ENCODE peak calls at places on chromosomes 2 and 18, in eight cellular contexts. One of them, this sample, is unnamed.

GRCh38 chr2:109258905-109259540 is 130.0 kb downstream of the SH3RF3 start:
- DNase-seq in AG09319: no peak
- DNase-seq in heart right ventricle: no peak
- DNase-seq in NCI-H1092 treated with DMSO at 0.1 percent for 48 hours: no peak
- DNase-seq in KG1: no peak
- DNase-seq in stimulated activated CD4-positive, alpha-beta T cell treated with anti-CD3 and anti-CD28 coated beads, Interleukin-12 subunit alpha, Interleukin-12 subunit beta, amount 100 ng/mL, for 4 hours: no peak
- DNase-seq in activated T-helper 1 cell treated with anti-CD3 and anti-CD28 coated beads, Interleukin-12 subunit alpha, Interleukin-12 subunit beta, Interleukin-2, Interleukin-4 antibody, amounts not matched to agents 30 ng/mL and 10 ng/mL and 1 ng/mL, durations not matched to agents 14 hours and 24 hours and 36 hours: no peak
- DNase-seq in astrocyte: no peak
- DNase-seq in this sample: no peak

GRCh38 chr2:114661926-114662670 is 219.7 kb downstream of the DPP10 start:
- DNase-seq in AG09319: no peak
- DNase-seq in activated T-helper 1 cell treated with anti-CD3 and anti-CD28 coated beads, Interleukin-12 subunit alpha, Interleukin-12 subunit beta, Interleukin-2, Interleukin-4 antibody, amounts not matched to agents 30 ng/mL and 10 ng/mL and 1 ng/mL, durations not matched to agents 14 hours and 24 hours and 36 hours: no peak
- DNase-seq in astrocyte: no peak
- DNase-seq in KG1: no peak
- DNase-seq in stimulated activated CD4-positive, alpha-beta T cell treated with anti-CD3 and anti-CD28 coated beads, Interleukin-12 subunit alpha, Interleukin-12 subunit beta, amount 100 ng/mL, for 4 hours: no peak
- DNase-seq in NCI-H1092 treated with DMSO at 0.1 percent for 48 hours: peak; percentile 26
- DNase-seq in heart right ventricle: peak; percentile 13
- DNase-seq in this sample: no peak

GRCh38 chr2:16259010-16259409 is 318.7 kb downstream of the MYCN start:
- DNase-seq in astrocyte: no peak
- DNase-seq in NCI-H1092 treated with DMSO at 0.1 percent for 48 hours: no peak
- DNase-seq in heart right ventricle: no peak
- DNase-seq in stimulated activated CD4-positive, alpha-beta T cell treated with anti-CD3 and anti-CD28 coated beads, Interleukin-12 subunit alpha, Interleukin-12 subunit beta, amount 100 ng/mL, for 4 hours: no peak
- DNase-seq in KG1: no peak
- DNase-seq in activated T-helper 1 cell treated with anti-CD3 and anti-CD28 coated beads, Interleukin-12 subunit alpha, Interleukin-12 subunit beta, Interleukin-2, Interleukin-4 antibody, amounts not matched to agents 30 ng/mL and 10 ng/mL and 1 ng/mL, durations not matched to agents 14 hours and 24 hours and 36 hours: no peak
- DNase-seq in AG09319: no peak
- DNase-seq in this sample: no peak

GRCh38 chr2:26462511-26463251 is 15.2 kb downstream of the OTOF start:
- DNase-seq in AG09319: peak; percentile 23
- DNase-seq in astrocyte: peak; percentile 65
- DNase-seq in activated T-helper 1 cell treated with anti-CD3 and anti-CD28 coated beads, Interleukin-12 subunit alpha, Interleukin-12 subunit beta, Interleukin-2, Interleukin-4 antibody, amounts not matched to agents 30 ng/mL and 10 ng/mL and 1 ng/mL, durations not matched to agents 14 hours and 24 hours and 36 hours: no peak
- DNase-seq in NCI-H1092 treated with DMSO at 0.1 percent for 48 hours: peak; percentile 23
- DNase-seq in stimulated activated CD4-positive, alpha-beta T cell treated with anti-CD3 and anti-CD28 coated beads, Interleukin-12 subunit alpha, Interleukin-12 subunit beta, amount 100 ng/mL, for 4 hours: no peak
- DNase-seq in heart right ventricle: no peak
- DNase-seq in KG1: no peak
- DNase-seq in this sample: peak; percentile 81

GRCh38 chr2:29207352-29207751 is 92.1 kb downstream of the CLIP4 start:
- DNase-seq in KG1: no peak
- DNase-seq in activated T-helper 1 cell treated with anti-CD3 and anti-CD28 coated beads, Interleukin-12 subunit alpha, Interleukin-12 subunit beta, Interleukin-2, Interleukin-4 antibody, amounts not matched to agents 30 ng/mL and 10 ng/mL and 1 ng/mL, durations not matched to agents 14 hours and 24 hours and 36 hours: no peak
- DNase-seq in astrocyte: peak; percentile 14
- DNase-seq in stimulated activated CD4-positive, alpha-beta T cell treated with anti-CD3 and anti-CD28 coated beads, Interleukin-12 subunit alpha, Interleukin-12 subunit beta, amount 100 ng/mL, for 4 hours: no peak
- DNase-seq in heart right ventricle: no peak
- DNase-seq in NCI-H1092 treated with DMSO at 0.1 percent for 48 hours: no peak
- DNase-seq in AG09319: no peak
- DNase-seq in this sample: no peak

GRCh38 chr2:190996338-190996946 is 17.5 kb downstream of the STAT1 start:
- DNase-seq in NCI-H1092 treated with DMSO at 0.1 percent for 48 hours: no peak
- DNase-seq in activated T-helper 1 cell treated with anti-CD3 and anti-CD28 coated beads, Interleukin-12 subunit alpha, Interleukin-12 subunit beta, Interleukin-2, Interleukin-4 antibody, amounts not matched to agents 30 ng/mL and 10 ng/mL and 1 ng/mL, durations not matched to agents 14 hours and 24 hours and 36 hours: no peak
- DNase-seq in stimulated activated CD4-positive, alpha-beta T cell treated with anti-CD3 and anti-CD28 coated beads, Interleukin-12 subunit alpha, Interleukin-12 subunit beta, amount 100 ng/mL, for 4 hours: no peak
- DNase-seq in astrocyte: no peak
- DNase-seq in heart right ventricle: no peak
- DNase-seq in AG09319: no peak
- DNase-seq in KG1: no peak
- DNase-seq in this sample: peak; percentile 67

GRCh38 chr2:116810071-116810470 is 1004.4 kb upstream of the DDX18 start:
- DNase-seq in activated T-helper 1 cell treated with anti-CD3 and anti-CD28 coated beads, Interleukin-12 subunit alpha, Interleukin-12 subunit beta, Interleukin-2, Interleukin-4 antibody, amounts not matched to agents 30 ng/mL and 10 ng/mL and 1 ng/mL, durations not matched to agents 14 hours and 24 hours and 36 hours: no peak
- DNase-seq in KG1: no peak
- DNase-seq in heart right ventricle: no peak
- DNase-seq in AG09319: no peak
- DNase-seq in stimulated activated CD4-positive, alpha-beta T cell treated with anti-CD3 and anti-CD28 coated beads, Interleukin-12 subunit alpha, Interleukin-12 subunit beta, amount 100 ng/mL, for 4 hours: no peak
- DNase-seq in astrocyte: no peak
- DNase-seq in NCI-H1092 treated with DMSO at 0.1 percent for 48 hours: no peak
- DNase-seq in this sample: no peak

GRCh38 chr2:105852066-105852465 is 107.4 kb downstream of the NCK2 start:
- DNase-seq in astrocyte: no peak
- DNase-seq in AG09319: no peak
- DNase-seq in stimulated activated CD4-positive, alpha-beta T cell treated with anti-CD3 and anti-CD28 coated beads, Interleukin-12 subunit alpha, Interleukin-12 subunit beta, amount 100 ng/mL, for 4 hours: no peak
- DNase-seq in KG1: no peak
- DNase-seq in NCI-H1092 treated with DMSO at 0.1 percent for 48 hours: no peak
- DNase-seq in heart right ventricle: no peak
- DNase-seq in activated T-helper 1 cell treated with anti-CD3 and anti-CD28 coated beads, Interleukin-12 subunit alpha, Interleukin-12 subunit beta, Interleukin-2, Interleukin-4 antibody, amounts not matched to agents 30 ng/mL and 10 ng/mL and 1 ng/mL, durations not matched to agents 14 hours and 24 hours and 36 hours: no peak
- DNase-seq in this sample: no peak

GRCh38 chr18:79510731-79511141 is 115.0 kb downstream of the NFATC1 start:
- DNase-seq in KG1: no peak
- DNase-seq in AG09319: no peak
- DNase-seq in activated T-helper 1 cell treated with anti-CD3 and anti-CD28 coated beads, Interleukin-12 subunit alpha, Interleukin-12 subunit beta, Interleukin-2, Interleukin-4 antibody, amounts not matched to agents 30 ng/mL and 10 ng/mL and 1 ng/mL, durations not matched to agents 14 hours and 24 hours and 36 hours: no peak
- DNase-seq in stimulated activated CD4-positive, alpha-beta T cell treated with anti-CD3 and anti-CD28 coated beads, Interleukin-12 subunit alpha, Interleukin-12 subunit beta, amount 100 ng/mL, for 4 hours: no peak
- DNase-seq in heart right ventricle: no peak
- DNase-seq in astrocyte: no peak
- DNase-seq in NCI-H1092 treated with DMSO at 0.1 percent for 48 hours: no peak
- DNase-seq in this sample: no peak

GRCh38 chr2:61620244-61621159 is 82.3 kb upstream of the XPO1 start:
- DNase-seq in NCI-H1092 treated with DMSO at 0.1 percent for 48 hours: no peak
- DNase-seq in KG1: no peak
- DNase-seq in astrocyte: peak; percentile 91
- DNase-seq in AG09319: peak; percentile 15
- DNase-seq in activated T-helper 1 cell treated with anti-CD3 and anti-CD28 coated beads, Interleukin-12 subunit alpha, Interleukin-12 subunit beta, Interleukin-2, Interleukin-4 antibody, amounts not matched to agents 30 ng/mL and 10 ng/mL and 1 ng/mL, durations not matched to agents 14 hours and 24 hours and 36 hours: no peak
- DNase-seq in stimulated activated CD4-positive, alpha-beta T cell treated with anti-CD3 and anti-CD28 coated beads, Interleukin-12 subunit alpha, Interleukin-12 subunit beta, amount 100 ng/mL, for 4 hours: no peak
- DNase-seq in heart right ventricle: no peak
- DNase-seq in this sample: peak; percentile 79

GRCh38 chr18:8458546-8459215 is 150.6 kb upstream of the RAB12 start:
- DNase-seq in stimulated activated CD4-positive, alpha-beta T cell treated with anti-CD3 and anti-CD28 coated beads, Interleukin-12 subunit alpha, Interleukin-12 subunit beta, amount 100 ng/mL, for 4 hours: no peak
- DNase-seq in AG09319: no peak
- DNase-seq in activated T-helper 1 cell treated with anti-CD3 and anti-CD28 coated beads, Interleukin-12 subunit alpha, Interleukin-12 subunit beta, Interleukin-2, Interleukin-4 antibody, amounts not matched to agents 30 ng/mL and 10 ng/mL and 1 ng/mL, durations not matched to agents 14 hours and 24 hours and 36 hours: no peak
- DNase-seq in astrocyte: no peak
- DNase-seq in heart right ventricle: no peak
- DNase-seq in KG1: no peak
- DNase-seq in NCI-H1092 treated with DMSO at 0.1 percent for 48 hours: no peak
- DNase-seq in this sample: no peak

GRCh38 chr2:26652361-26653041 is 11.3 kb upstream of the CIB4 start:
- DNase-seq in stimulated activated CD4-positive, alpha-beta T cell treated with anti-CD3 and anti-CD28 coated beads, Interleukin-12 subunit alpha, Interleukin-12 subunit beta, amount 100 ng/mL, for 4 hours: no peak
- DNase-seq in NCI-H1092 treated with DMSO at 0.1 percent for 48 hours: no peak
- DNase-seq in activated T-helper 1 cell treated with anti-CD3 and anti-CD28 coated beads, Interleukin-12 subunit alpha, Interleukin-12 subunit beta, Interleukin-2, Interleukin-4 antibody, amounts not matched to agents 30 ng/mL and 10 ng/mL and 1 ng/mL, durations not matched to agents 14 hours and 24 hours and 36 hours: no peak
- DNase-seq in heart right ventricle: no peak
- DNase-seq in AG09319: peak; percentile 63
- DNase-seq in KG1: no peak
- DNase-seq in astrocyte: no peak
- DNase-seq in this sample: peak; percentile 59

GRCh38 chr18:7946724-7947377 is 379.7 kb downstream of the PTPRM start:
- DNase-seq in AG09319: no peak
- DNase-seq in stimulated activated CD4-positive, alpha-beta T cell treated with anti-CD3 and anti-CD28 coated beads, Interleukin-12 subunit alpha, Interleukin-12 subunit beta, amount 100 ng/mL, for 4 hours: no peak
- DNase-seq in KG1: peak; percentile 25
- DNase-seq in heart right ventricle: no peak
- DNase-seq in NCI-H1092 treated with DMSO at 0.1 percent for 48 hours: peak; percentile 3
- DNase-seq in activated T-helper 1 cell treated with anti-CD3 and anti-CD28 coated beads, Interleukin-12 subunit alpha, Interleukin-12 subunit beta, Interleukin-2, Interleukin-4 antibody, amounts not matched to agents 30 ng/mL and 10 ng/mL and 1 ng/mL, durations not matched to agents 14 hours and 24 hours and 36 hours: peak; percentile 7
- DNase-seq in astrocyte: peak; percentile 74
- DNase-seq in this sample: peak; percentile 60

GRCh38 chr18:36828630-36829361 is at the start of the genes KIAA1328 and TPGS2:
- DNase-seq in heart right ventricle: peak; percentile 87
- DNase-seq in activated T-helper 1 cell treated with anti-CD3 and anti-CD28 coated beads, Interleukin-12 subunit alpha, Interleukin-12 subunit beta, Interleukin-2, Interleukin-4 antibody, amounts not matched to agents 30 ng/mL and 10 ng/mL and 1 ng/mL, durations not matched to agents 14 hours and 24 hours and 36 hours: peak; percentile 88
- DNase-seq in KG1: peak; percentile 78
- DNase-seq in astrocyte: peak; percentile 69
- DNase-seq in stimulated activated CD4-positive, alpha-beta T cell treated with anti-CD3 and anti-CD28 coated beads, Interleukin-12 subunit alpha, Interleukin-12 subunit beta, amount 100 ng/mL, for 4 hours: peak; percentile 81
- DNase-seq in NCI-H1092 treated with DMSO at 0.1 percent for 48 hours: peak; percentile 88
- DNase-seq in AG09319: no peak
- DNase-seq in this sample: peak; percentile 95

GRCh38 chr2:239290618-239291504 is 110.0 kb downstream of the HDAC4 start:
- DNase-seq in AG09319: no peak
- DNase-seq in stimulated activated CD4-positive, alpha-beta T cell treated with anti-CD3 and anti-CD28 coated beads, Interleukin-12 subunit alpha, Interleukin-12 subunit beta, amount 100 ng/mL, for 4 hours: no peak
- DNase-seq in KG1: no peak
- DNase-seq in activated T-helper 1 cell treated with anti-CD3 and anti-CD28 coated beads, Interleukin-12 subunit alpha, Interleukin-12 subunit beta, Interleukin-2, Interleukin-4 antibody, amounts not matched to agents 30 ng/mL and 10 ng/mL and 1 ng/mL, durations not matched to agents 14 hours and 24 hours and 36 hours: no peak
- DNase-seq in NCI-H1092 treated with DMSO at 0.1 percent for 48 hours: peak; percentile 13
- DNase-seq in heart right ventricle: peak; percentile 67
- DNase-seq in astrocyte: peak; percentile 80
- DNase-seq in this sample: no peak

GRCh38 chr2:47528874-47529273 is 125.9 kb downstream of the MSH2 start:
- DNase-seq in KG1: no peak
- DNase-seq in astrocyte: peak; percentile 36
- DNase-seq in NCI-H1092 treated with DMSO at 0.1 percent for 48 hours: no peak
- DNase-seq in stimulated activated CD4-positive, alpha-beta T cell treated with anti-CD3 and anti-CD28 coated beads, Interleukin-12 subunit alpha, Interleukin-12 subunit beta, amount 100 ng/mL, for 4 hours: no peak
- DNase-seq in AG09319: no peak
- DNase-seq in heart right ventricle: no peak
- DNase-seq in activated T-helper 1 cell treated with anti-CD3 and anti-CD28 coated beads, Interleukin-12 subunit alpha, Interleukin-12 subunit beta, Interleukin-2, Interleukin-4 antibody, amounts not matched to agents 30 ng/mL and 10 ng/mL and 1 ng/mL, durations not matched to agents 14 hours and 24 hours and 36 hours: no peak
- DNase-seq in this sample: peak; percentile 10

GRCh38 chr2:232491139-232491780 is 3.6 kb upstream of the ECEL1 start:
- DNase-seq in activated T-helper 1 cell treated with anti-CD3 and anti-CD28 coated beads, Interleukin-12 subunit alpha, Interleukin-12 subunit beta, Interleukin-2, Interleukin-4 antibody, amounts not matched to agents 30 ng/mL and 10 ng/mL and 1 ng/mL, durations not matched to agents 14 hours and 24 hours and 36 hours: no peak
- DNase-seq in astrocyte: no peak
- DNase-seq in heart right ventricle: no peak
- DNase-seq in stimulated activated CD4-positive, alpha-beta T cell treated with anti-CD3 and anti-CD28 coated beads, Interleukin-12 subunit alpha, Interleukin-12 subunit beta, amount 100 ng/mL, for 4 hours: no peak
- DNase-seq in NCI-H1092 treated with DMSO at 0.1 percent for 48 hours: no peak
- DNase-seq in KG1: no peak
- DNase-seq in AG09319: no peak
- DNase-seq in this sample: no peak

GRCh38 chr2:65576861-65577601 is 144.6 kb upstream of the SPRED2 start:
- DNase-seq in activated T-helper 1 cell treated with anti-CD3 and anti-CD28 coated beads, Interleukin-12 subunit alpha, Interleukin-12 subunit beta, Interleukin-2, Interleukin-4 antibody, amounts not matched to agents 30 ng/mL and 10 ng/mL and 1 ng/mL, durations not matched to agents 14 hours and 24 hours and 36 hours: no peak
- DNase-seq in KG1: no peak
- DNase-seq in heart right ventricle: no peak
- DNase-seq in NCI-H1092 treated with DMSO at 0.1 percent for 48 hours: no peak
- DNase-seq in astrocyte: peak; percentile 95
- DNase-seq in stimulated activated CD4-positive, alpha-beta T cell treated with anti-CD3 and anti-CD28 coated beads, Interleukin-12 subunit alpha, Interleukin-12 subunit beta, amount 100 ng/mL, for 4 hours: no peak
- DNase-seq in AG09319: peak; percentile 78
- DNase-seq in this sample: peak; percentile 91

GRCh38 chr2:54708584-54709340 is 14.7 kb upstream of the EML6 start:
- DNase-seq in stimulated activated CD4-positive, alpha-beta T cell treated with anti-CD3 and anti-CD28 coated beads, Interleukin-12 subunit alpha, Interleukin-12 subunit beta, amount 100 ng/mL, for 4 hours: no peak
- DNase-seq in AG09319: no peak
- DNase-seq in KG1: no peak
- DNase-seq in activated T-helper 1 cell treated with anti-CD3 and anti-CD28 coated beads, Interleukin-12 subunit alpha, Interleukin-12 subunit beta, Interleukin-2, Interleukin-4 antibody, amounts not matched to agents 30 ng/mL and 10 ng/mL and 1 ng/mL, durations not matched to agents 14 hours and 24 hours and 36 hours: no peak
- DNase-seq in heart right ventricle: peak; percentile 51
- DNase-seq in NCI-H1092 treated with DMSO at 0.1 percent for 48 hours: no peak
- DNase-seq in astrocyte: no peak
- DNase-seq in this sample: peak; percentile 15

GRCh38 chr2:98869868-98870267 is 66.2 kb downstream of the CRACDL start:
- DNase-seq in AG09319: no peak
- DNase-seq in activated T-helper 1 cell treated with anti-CD3 and anti-CD28 coated beads, Interleukin-12 subunit alpha, Interleukin-12 subunit beta, Interleukin-2, Interleukin-4 antibody, amounts not matched to agents 30 ng/mL and 10 ng/mL and 1 ng/mL, durations not matched to agents 14 hours and 24 hours and 36 hours: no peak
- DNase-seq in NCI-H1092 treated with DMSO at 0.1 percent for 48 hours: peak; percentile 97
- DNase-seq in KG1: no peak
- DNase-seq in stimulated activated CD4-positive, alpha-beta T cell treated with anti-CD3 and anti-CD28 coated beads, Interleukin-12 subunit alpha, Interleukin-12 subunit beta, amount 100 ng/mL, for 4 hours: no peak
- DNase-seq in heart right ventricle: no peak
- DNase-seq in astrocyte: no peak
- DNase-seq in this sample: no peak

GRCh38 chr2:128734521-128735295 is 416.0 kb upstream of the HS6ST1 start:
- DNase-seq in heart right ventricle: no peak
- DNase-seq in astrocyte: peak; percentile 47
- DNase-seq in NCI-H1092 treated with DMSO at 0.1 percent for 48 hours: no peak
- DNase-seq in activated T-helper 1 cell treated with anti-CD3 and anti-CD28 coated beads, Interleukin-12 subunit alpha, Interleukin-12 subunit beta, Interleukin-2, Interleukin-4 antibody, amounts not matched to agents 30 ng/mL and 10 ng/mL and 1 ng/mL, durations not matched to agents 14 hours and 24 hours and 36 hours: peak; percentile 30
- DNase-seq in stimulated activated CD4-positive, alpha-beta T cell treated with anti-CD3 and anti-CD28 coated beads, Interleukin-12 subunit alpha, Interleukin-12 subunit beta, amount 100 ng/mL, for 4 hours: no peak
- DNase-seq in KG1: peak; percentile 73
- DNase-seq in AG09319: no peak
- DNase-seq in this sample: no peak

GRCh38 chr18:49758263-49758610 is 55.1 kb downstream of the ACAA2 start:
- DNase-seq in stimulated activated CD4-positive, alpha-beta T cell treated with anti-CD3 and anti-CD28 coated beads, Interleukin-12 subunit alpha, Interleukin-12 subunit beta, amount 100 ng/mL, for 4 hours: no peak
- DNase-seq in activated T-helper 1 cell treated with anti-CD3 and anti-CD28 coated beads, Interleukin-12 subunit alpha, Interleukin-12 subunit beta, Interleukin-2, Interleukin-4 antibody, amounts not matched to agents 30 ng/mL and 10 ng/mL and 1 ng/mL, durations not matched to agents 14 hours and 24 hours and 36 hours: no peak
- DNase-seq in AG09319: no peak
- DNase-seq in KG1: no peak
- DNase-seq in astrocyte: no peak
- DNase-seq in NCI-H1092 treated with DMSO at 0.1 percent for 48 hours: no peak
- DNase-seq in heart right ventricle: no peak
- DNase-seq in this sample: no peak

GRCh38 chr2:695111-695510 is 17.9 kb upstream of the TMEM18 start:
- DNase-seq in AG09319: no peak
- DNase-seq in NCI-H1092 treated with DMSO at 0.1 percent for 48 hours: peak; percentile 5
- DNase-seq in heart right ventricle: no peak
- DNase-seq in activated T-helper 1 cell treated with anti-CD3 and anti-CD28 coated beads, Interleukin-12 subunit alpha, Interleukin-12 subunit beta, Interleukin-2, Interleukin-4 antibody, amounts not matched to agents 30 ng/mL and 10 ng/mL and 1 ng/mL, durations not matched to agents 14 hours and 24 hours and 36 hours: no peak
- DNase-seq in astrocyte: no peak
- DNase-seq in stimulated activated CD4-positive, alpha-beta T cell treated with anti-CD3 and anti-CD28 coated beads, Interleukin-12 subunit alpha, Interleukin-12 subunit beta, amount 100 ng/mL, for 4 hours: no peak
- DNase-seq in KG1: no peak
- DNase-seq in this sample: no peak

GRCh38 chr2:99085400-99085799 is 56.1 kb upstream of the C2orf15 start:
- DNase-seq in astrocyte: no peak
- DNase-seq in KG1: no peak
- DNase-seq in activated T-helper 1 cell treated with anti-CD3 and anti-CD28 coated beads, Interleukin-12 subunit alpha, Interleukin-12 subunit beta, Interleukin-2, Interleukin-4 antibody, amounts not matched to agents 30 ng/mL and 10 ng/mL and 1 ng/mL, durations not matched to agents 14 hours and 24 hours and 36 hours: no peak
- DNase-seq in AG09319: no peak
- DNase-seq in heart right ventricle: no peak
- DNase-seq in stimulated activated CD4-positive, alpha-beta T cell treated with anti-CD3 and anti-CD28 coated beads, Interleukin-12 subunit alpha, Interleukin-12 subunit beta, amount 100 ng/mL, for 4 hours: no peak
- DNase-seq in NCI-H1092 treated with DMSO at 0.1 percent for 48 hours: peak; percentile 6
- DNase-seq in this sample: no peak

GRCh38 chr18:10353791-10354190 is 100.6 kb upstream of the APCDD1 start:
- DNase-seq in astrocyte: peak; percentile 92
- DNase-seq in KG1: no peak
- DNase-seq in NCI-H1092 treated with DMSO at 0.1 percent for 48 hours: no peak
- DNase-seq in AG09319: peak; percentile 43
- DNase-seq in activated T-helper 1 cell treated with anti-CD3 and anti-CD28 coated beads, Interleukin-12 subunit alpha, Interleukin-12 subunit beta, Interleukin-2, Interleukin-4 antibody, amounts not matched to agents 30 ng/mL and 10 ng/mL and 1 ng/mL, durations not matched to agents 14 hours and 24 hours and 36 hours: no peak
- DNase-seq in heart right ventricle: no peak
- DNase-seq in stimulated activated CD4-positive, alpha-beta T cell treated with anti-CD3 and anti-CD28 coated beads, Interleukin-12 subunit alpha, Interleukin-12 subunit beta, amount 100 ng/mL, for 4 hours: no peak
- DNase-seq in this sample: peak; percentile 80

GRCh38 chr2:237664151-237664550 is 36.8 kb downstream of the LRRFIP1 start:
- DNase-seq in astrocyte: no peak
- DNase-seq in heart right ventricle: peak; percentile 47
- DNase-seq in NCI-H1092 treated with DMSO at 0.1 percent for 48 hours: no peak
- DNase-seq in AG09319: no peak
- DNase-seq in stimulated activated CD4-positive, alpha-beta T cell treated with anti-CD3 and anti-CD28 coated beads, Interleukin-12 subunit alpha, Interleukin-12 subunit beta, amount 100 ng/mL, for 4 hours: no peak
- DNase-seq in KG1: no peak
- DNase-seq in activated T-helper 1 cell treated with anti-CD3 and anti-CD28 coated beads, Interleukin-12 subunit alpha, Interleukin-12 subunit beta, Interleukin-2, Interleukin-4 antibody, amounts not matched to agents 30 ng/mL and 10 ng/mL and 1 ng/mL, durations not matched to agents 14 hours and 24 hours and 36 hours: no peak
- DNase-seq in this sample: no peak

This sample was measured in AG08395.